ENCODE peak calls at places on chromosomes 11 and 22, in eight cellular contexts. C is activated naive CD8-positive, alpha-beta T cell treated with anti-CD3 and anti-CD28 coated beads, Interleukin-2, amount 50 U/mL, for 24 hours; E is HCT116; Q is LoVo; D is kidney epithelial cell; G is hepatocyte; L is stimulated activated CD8-positive, alpha-beta memory T cell treated with anti-CD3 and anti-CD28 coated beads, Interleukin-4, amount 100 ng/mL, for 1 hour; S is uterus. Z is an unnamed sample.

GRCh38 chr11:28938091-28938490 is 829.9 kb downstream of the METTL15 start:
- DNase-seq in C (no peak), E (no peak), Q (no peak), D (no peak), G (no peak), L (no peak), S (no peak), Z (no peak)

GRCh38 chr11:62664405-62665074 is 470 bp downstream of the C11orf98 start:
- DNase-seq in C (peak), E (no peak), Q (peak), D (no peak), G (peak), L (no peak), S (no peak), Z (no peak)

GRCh38 chr11:64813826-64814225 is 3.5 kb upstream of the MEN1 start:
- DNase-seq in C (no peak), E (no peak), Q (no peak), D (no peak), G (no peak), L (no peak), S (no peak), Z (no peak)

GRCh38 chr11:113179181-113179701 is 135.1 kb upstream of the TTC12 start:
- DNase-seq in C (no peak), E (no peak), Q (no peak), D (no peak), G (no peak), L (no peak), S (no peak), Z (no peak)

GRCh38 chr22:42817556-42817955 is 39.5 kb downstream of the ARFGAP3 start:
- DNase-seq in C (no peak), E (no peak), Q (no peak), D (no peak), G (no peak), L (no peak), S (no peak), Z (no peak)

GRCh38 chr11:121881806-121882205 is 234.2 kb downstream of the BLID start:
- DNase-seq in C (no peak), E (no peak), Q (peak), D (no peak), G (no peak), L (no peak), S (no peak), Z (no peak)

GRCh38 chr22:44182591-44183588 is 2.2 kb downstream of the PARVG start:
- DNase-seq in C (peak), E (no peak), Q (no peak), D (no peak), G (no peak), L (no peak), S (no peak), Z (no peak)

GRCh38 chr11:38169286-38169685 is 1571.2 kb upstream of the RAG2 start:
- DNase-seq in C (no peak), E (no peak), Q (peak), D (no peak), G (peak), L (no peak), S (no peak), Z (no peak)

GRCh38 chr11:125005491-125005890 is 51.5 kb downstream of the CCDC15 start:
- DNase-seq in C (no peak), E (no peak), Q (no peak), D (no peak), G (no peak), L (no peak), S (no peak), Z (no peak)

GRCh38 chr11:46112961-46113617 is 8.2 kb downstream of the PHF21A start:
- DNase-seq in C (no peak), E (peak), Q (peak), D (peak), G (peak), L (no peak), S (no peak), Z (no peak)

GRCh38 chr11:67247946-67248550 is 18.2 kb upstream of the GRK2 start:
- DNase-seq in C (no peak), E (no peak), Q (no peak), D (no peak), G (no peak), L (no peak), S (no peak), Z (no peak)

GRCh38 chr22:27880778-27881394 is 38.2 kb downstream of the PITPNB start:
- DNase-seq in C (no peak), E (peak), Q (peak), D (peak), G (peak), L (no peak), S (no peak), Z (no peak)

GRCh38 chr22:35258144-35258988 is 1.1 kb downstream of the HMGXB4 start:
- DNase-seq in C (no peak), E (no peak), Q (peak), D (peak), G (peak), L (no peak), S (no peak), Z (no peak)

GRCh38 chr11:2212411-2213251 is 41.0 kb upstream of the TH start:
- DNase-seq in C (peak), E (no peak), Q (no peak), D (no peak), G (no peak), L (no peak), S (peak), Z (no peak)

GRCh38 chr11:77038825-77039326 is 4.7 kb downstream of the B3GNT6 start:
- DNase-seq in C (no peak), E (no peak), Q (no peak), D (no peak), G (no peak), L (no peak), S (no peak), Z (peak)

GRCh38 chr11:119120639-119121007 is 757 bp upstream of the HINFP start:
- DNase-seq in C (no peak), E (no peak), Q (no peak), D (no peak), G (peak), L (no peak), S (no peak), Z (no peak)

GRCh38 chr11:32068134-32068533 is 22.7 kb upstream of the RCN1 start:
- DNase-seq in C (no peak), E (no peak), Q (no peak), D (no peak), G (peak), L (no peak), S (no peak), Z (no peak)

GRCh38 chr11:13448876-13449275 is 14.1 kb downstream of the BTBD10 start:
- DNase-seq in C (no peak), E (no peak), Q (no peak), D (no peak), G (no peak), L (no peak), S (peak), Z (no peak)

GRCh38 chr22:27474112-27474571 is 327.4 kb downstream of the MN1 start:
- DNase-seq in C (no peak), E (no peak), Q (no peak), D (peak), G (no peak), L (no peak), S (no peak), Z (no peak)

GRCh38 chr11:61334434-61335354 is 1.7 kb downstream of the TKFC start:
- DNase-seq in C (no peak), E (no peak), Q (no peak), D (no peak), G (peak), L (no peak), S (no peak), Z (no peak)

GRCh38 chr22:50298937-50299656 is 8.3 kb downstream of the PLXNB2 start:
- DNase-seq in C (no peak), E (no peak), Q (no peak), D (no peak), G (peak), L (no peak), S (no peak), Z (no peak)

GRCh38 chr11:130827697-130828377 is 88.4 kb downstream of the SNX19 start:
- DNase-seq in C (peak), E (peak), Q (peak), D (no peak), G (peak), L (no peak), S (peak), Z (no peak)

GRCh38 chr11:124069429-124070401 is 28.6 kb upstream of the OR10G7 start:
- DNase-seq in C (peak), E (peak), Q (peak), D (no peak), G (peak), L (no peak), S (no peak), Z (no peak)

GRCh38 chr11:123351375-123351774 is 78.7 kb upstream of the GRAMD1B start:
- DNase-seq in C (no peak), E (no peak), Q (no peak), D (no peak), G (peak), L (no peak), S (no peak), Z (no peak)

GRCh38 chr11:47257518-47258316 is at the start of gene NR1H3:
- DNase-seq in C (no peak), E (no peak), Q (no peak), D (no peak), G (peak), L (no peak), S (peak), Z (no peak)

GRCh38 chr11:126194121-126194543 is 17.3 kb downstream of the RPUSD4 start:
- DNase-seq in C (peak), E (no peak), Q (peak), D (no peak), G (peak), L (no peak), S (peak), Z (no peak)

GRCh38 chr11:2269601-2270321 is 627 bp downstream of the ASCL2 start:
- DNase-seq in C (peak), E (no peak), Q (peak), D (peak), G (peak), L (no peak), S (peak), Z (no peak)

GRCh38 chr11:57203359-57203758 is 21.6 kb downstream of the LRRC55 start:
- DNase-seq in C (no peak), E (no peak), Q (no peak), D (no peak), G (no peak), L (no peak), S (peak), Z (no peak)